ENCODE peak calls at places on chromosomes 2 and 18, in ten cellular contexts. E, Z, P, I, A, H, V, L, R and Q are unnamed samples.

GRCh38 chr2:24164416-24164973 is 10.4 kb upstream of the FAM228A start:
- DNase-seq in E (peak; percentile 4), Z (peak; percentile 63), P (no peak), I (no peak), A (no peak), H (peak; percentile 7), V (no peak), L (peak; percentile 20), R (peak; percentile 13), Q (no peak)

GRCh38 chr2:176873403-176873802 is 339.2 kb upstream of the HNRNPA3 start:
- DNase-seq in E (no peak), Z (no peak), P (no peak), I (no peak), A (no peak), H (no peak), V (no peak), L (no peak), R (peak; percentile 10), Q (no peak)

GRCh38 chr18:11981633-11982366 is 493 bp downstream of the IMPA2 start:
- DNase-seq in E (no peak), Z (peak; percentile 86), P (peak; percentile 35), I (no peak), A (peak; percentile 45), H (peak; percentile 43), V (no peak), L (no peak), R (peak; percentile 58), Q (peak; percentile 43)

GRCh38 chr2:70901235-70902066 is 34.2 kb upstream of the ATP6V1B1 start:
- DNase-seq in E (no peak), Z (peak; percentile 71), P (peak; percentile 25), I (no peak), A (no peak), H (no peak), V (no peak), L (no peak), R (peak; percentile 26), Q (no peak)

GRCh38 chr2:126635281-126635680 is 20.7 kb upstream of the GYPC start:
- DNase-seq in E (no peak), Z (no peak), P (no peak), I (no peak), A (peak; percentile 40), H (no peak), V (no peak), L (no peak), R (no peak), Q (no peak)

GRCh38 chr2:191013617-191013875 is 425 bp downstream of the STAT1 start:
- DNase-seq in E (no peak), Z (no peak), P (no peak), I (no peak), A (no peak), H (no peak), V (no peak), L (no peak), R (no peak), Q (no peak)

GRCh38 chr2:184520441-184520840 is 77.9 kb upstream of the ZNF804A start:
- DNase-seq in E (no peak), Z (no peak), P (no peak), I (no peak), A (no peak), H (no peak), V (no peak), L (no peak), R (no peak), Q (no peak)

GRCh38 chr2:195498839-195499490 is 158.1 kb upstream of the SLC39A10 start:
- DNase-seq in E (no peak), Z (no peak), P (no peak), I (no peak), A (no peak), H (no peak), V (no peak), L (no peak), R (no peak), Q (no peak)

GRCh38 chr2:97952357-97952756 is 43.4 kb downstream of the TMEM131 start:
- DNase-seq in E (no peak), Z (no peak), P (no peak), I (no peak), A (no peak), H (no peak), V (no peak), L (no peak), R (no peak), Q (no peak)

GRCh38 chr18:7895346-7895745 is 328.2 kb downstream of the PTPRM start:
- DNase-seq in E (no peak), Z (no peak), P (no peak), I (no peak), A (no peak), H (no peak), V (no peak), L (no peak), R (no peak), Q (no peak)

GRCh38 chr2:109510136-109511028 is 103.4 kb downstream of the SEPTIN10 start:
- DNase-seq in E (peak; percentile 50), Z (peak; percentile 80), P (peak; percentile 78), I (peak; percentile 56), A (peak; percentile 93), H (peak; percentile 65), V (peak; percentile 59), L (peak; percentile 54), R (peak; percentile 75), Q (peak; percentile 59)

GRCh38 chr18:10122116-10122515 is 208.3 kb downstream of the VAPA start:
- DNase-seq in E (no peak), Z (no peak), P (peak; percentile 88), I (no peak), A (no peak), H (no peak), V (no peak), L (no peak), R (peak; percentile 11), Q (peak; percentile 36)

GRCh38 chr2:204160991-204161390 is 224.4 kb downstream of the ICOS start:
- DNase-seq in E (no peak), Z (no peak), P (no peak), I (no peak), A (no peak), H (no peak), V (no peak), L (no peak), R (no peak), Q (no peak)

GRCh38 chr2:31987454-31987853 is 23.4 kb downstream of the MEMO1 start:
- DNase-seq in E (no peak), Z (no peak), P (no peak), I (no peak), A (no peak), H (peak; percentile 55), V (no peak), L (no peak), R (peak; percentile 66), Q (no peak)

GRCh38 chr2:185147361-185147760 is 549.0 kb downstream of the ZNF804A start:
- DNase-seq in E (no peak), Z (no peak), P (no peak), I (no peak), A (no peak), H (no peak), V (no peak), L (no peak), R (no peak), Q (no peak)

GRCh38 chr18:45838302-45839070 is 13.0 kb downstream of the SIGLEC15 start:
- DNase-seq in E (no peak), Z (peak; percentile 34), P (no peak), I (no peak), A (no peak), H (no peak), V (no peak), L (no peak), R (peak; percentile 21), Q (no peak)

GRCh38 chr18:64276736-64277135 is 127.8 kb upstream of the LINC00305 start:
- DNase-seq in E (no peak), Z (no peak), P (no peak), I (no peak), A (no peak), H (no peak), V (peak; percentile 78), L (no peak), R (no peak), Q (no peak)

GRCh38 chr2:40242315-40242714 is 209.6 kb downstream of the SLC8A1 start:
- DNase-seq in E (no peak), Z (peak; percentile 4), P (peak; percentile 86), I (no peak), A (no peak), H (no peak), V (no peak), L (no peak), R (no peak), Q (peak; percentile 69)